ENCODE peak calls at places on chromosomes 16 and 17, in nine cellular contexts. S, E, P, I, Y, J, K, L and X are unnamed samples.

GRCh38 chr16:19400709-19401108 is 17.0 kb upstream of the TMC5 start:
- DNase-seq in S (no peak), E (no peak), P (no peak), I (no peak), Y (no peak), J (no peak), K (no peak), L (no peak), X (no peak)

GRCh38 chr17:1743094-1743452 is 402 bp downstream of the SERPINF2 start:
- DNase-seq in S (no peak), E (no peak), P (no peak), I (no peak), Y (no peak), J (no peak), K (no peak), L (no peak), X (no peak)

GRCh38 chr17:7747586-7747985 is 30.0 kb downstream of the DNAH2 start:
- DNase-seq in S (no peak), E (no peak), P (no peak), I (no peak), Y (no peak), J (no peak), K (no peak), L (no peak), X (no peak)

GRCh38 chr16:75541236-75541635 is 5.3 kb upstream of the CHST5 start:
- DNase-seq in S (no peak), E (no peak), P (no peak), I (no peak), Y (no peak), J (no peak), K (no peak), L (no peak), X (no peak)

GRCh38 chr17:38706625-38707298 is 1.7 kb downstream of the MLLT6 start:
- DNase-seq in S (no peak), E (no peak), P (no peak), I (no peak), Y (no peak), J (no peak), K (no peak), L (no peak), X (no peak)

GRCh38 chr16:29806096-29806579 is at the start of gene MAZ:
- DNase-seq in S (no peak), E (peak), P (no peak), I (peak), Y (no peak), J (no peak), K (peak), L (no peak), X (peak)

GRCh38 chr17:18025596-18026407 is 13.2 kb downstream of the ATPAF2 start:
- DNase-seq in S (peak), E (no peak), P (no peak), I (peak), Y (no peak), J (no peak), K (no peak), L (no peak), X (no peak)

GRCh38 chr17:83053021-83053778 is 26.2 kb upstream of the METRNL start:
- DNase-seq in S (no peak), E (peak), P (peak), I (peak), Y (peak), J (no peak), K (no peak), L (peak), X (no peak)

GRCh38 chr16:75060708-75061107 is 55.9 kb downstream of the LDHD start:
- DNase-seq in S (no peak), E (no peak), P (no peak), I (no peak), Y (no peak), J (no peak), K (no peak), L (no peak), X (no peak)

GRCh38 chr17:72376486-72377345 is 255.9 kb downstream of the SOX9 start:
- DNase-seq in S (no peak), E (no peak), P (no peak), I (no peak), Y (no peak), J (no peak), K (no peak), L (no peak), X (no peak)

DNA sequence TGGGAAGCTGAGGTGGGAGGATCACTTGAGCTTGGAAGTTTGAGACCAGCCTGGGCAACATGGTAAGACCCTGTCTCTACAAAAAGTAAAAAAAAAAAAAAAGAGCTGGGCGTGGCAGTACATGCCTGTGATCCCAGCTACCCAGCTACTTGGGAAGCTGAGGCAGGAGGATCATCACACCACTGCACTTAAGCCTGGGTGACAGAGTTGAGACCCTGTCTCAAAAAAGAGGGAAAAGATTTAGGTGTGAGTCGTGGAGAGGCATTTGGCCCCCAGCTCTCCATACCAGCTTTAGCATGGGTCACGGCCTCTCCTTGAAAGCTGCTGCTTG is 19.1 kb downstream of the ST6GALNAC2 start:
- DNase-seq in S (no peak), E (no peak), P (no peak), I (no peak), Y (no peak), J (no peak), K (no peak), L (no peak), X (no peak)
- H3K27ac ChIP-seq in S (peak), E (no peak), P (no peak), I (no peak), Y (no peak), J (no peak), K (peak), L (no peak), X (peak)

DNA sequence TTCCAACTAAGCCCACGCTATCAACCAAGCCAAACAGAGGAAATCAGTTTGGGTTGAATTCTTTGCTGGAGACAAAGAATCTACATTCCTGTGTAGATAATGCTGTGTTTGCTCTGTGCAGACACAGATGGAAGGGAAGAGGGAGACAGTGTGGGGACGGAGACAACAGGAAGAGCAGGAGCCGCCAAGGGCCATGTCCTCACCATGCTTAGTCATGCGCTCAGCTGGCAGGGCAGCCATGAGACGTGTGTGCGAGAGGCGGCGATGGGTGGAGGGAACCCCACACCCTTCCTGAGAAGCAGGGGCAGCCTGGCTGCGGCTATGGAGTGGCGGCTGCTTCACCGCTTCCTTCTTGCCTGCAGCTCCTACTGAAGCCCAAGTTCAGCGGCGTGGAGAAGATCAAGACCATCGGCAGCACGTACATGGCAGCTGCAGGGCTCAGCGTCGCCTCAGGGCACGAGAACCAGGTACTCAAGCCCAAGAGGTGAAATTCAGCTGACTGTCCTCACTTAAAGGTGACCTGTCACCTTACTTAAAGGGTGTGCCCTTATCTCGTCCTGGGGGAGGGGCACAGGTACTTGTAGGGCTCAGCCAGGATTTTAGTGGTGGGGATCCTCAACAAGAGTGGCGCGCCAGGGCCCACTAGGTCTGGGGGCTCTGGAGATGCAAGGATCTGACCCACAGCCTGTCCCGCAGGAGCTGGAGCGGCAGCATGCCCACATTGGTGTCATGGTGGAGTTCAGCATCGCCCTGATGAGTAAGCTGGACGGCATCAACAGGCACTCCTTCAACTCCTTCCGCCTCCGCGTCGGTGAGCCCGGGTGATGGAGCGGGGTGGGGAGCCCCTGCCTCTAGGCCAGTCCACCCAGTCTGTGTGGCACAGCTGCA is 47.5 kb downstream of the ADCY7 start:
- DNase-seq in S (no peak), E (no peak), P (peak), I (peak), Y (peak), J (peak), K (no peak), L (peak), X (no peak)
- H3K27ac ChIP-seq in S (no peak), E (no peak), P (no peak), I (peak), Y (peak), J (peak), K (no peak), L (peak), X (no peak)

GRCh38 chr16:51731160-51731559 is 580.1 kb upstream of the SALL1 start:
- DNase-seq in S (no peak), E (no peak), P (no peak), I (no peak), Y (no peak), J (no peak), K (no peak), L (no peak), X (no peak)

GRCh38 chr16:51734220-51734619 is 583.1 kb upstream of the SALL1 start:
- DNase-seq in S (no peak), E (no peak), P (no peak), I (no peak), Y (no peak), J (no peak), K (no peak), L (no peak), X (no peak)
- H3K27ac ChIP-seq in S (no peak), E (no peak), P (no peak), I (no peak), Y (no peak), J (no peak), K (no peak), L (no peak), X (no peak)

GRCh38 chr17:74865504-74866197 is 6.0 kb upstream of the GRIN2C start:
- DNase-seq in S (no peak), E (no peak), P (no peak), I (no peak), Y (no peak), J (no peak), K (no peak), L (peak), X (no peak)

GRCh38 chr17:74863420-74864296 is 4.0 kb upstream of the GRIN2C start:
- DNase-seq in S (no peak), E (no peak), P (no peak), I (no peak), Y (no peak), J (no peak), K (no peak), L (no peak), X (no peak)

GRCh38 chr17:74864297-74864865 is 4.7 kb upstream of the GRIN2C start:
- DNase-seq in S (no peak), E (no peak), P (no peak), I (no peak), Y (no peak), J (no peak), K (no peak), L (no peak), X (no peak)

GRCh38 chr17:74866198-74866835 is 6.5 kb downstream of the FDXR start:
- DNase-seq in S (no peak), E (no peak), P (no peak), I (no peak), Y (no peak), J (no peak), K (no peak), L (no peak), X (no peak)

DNA sequence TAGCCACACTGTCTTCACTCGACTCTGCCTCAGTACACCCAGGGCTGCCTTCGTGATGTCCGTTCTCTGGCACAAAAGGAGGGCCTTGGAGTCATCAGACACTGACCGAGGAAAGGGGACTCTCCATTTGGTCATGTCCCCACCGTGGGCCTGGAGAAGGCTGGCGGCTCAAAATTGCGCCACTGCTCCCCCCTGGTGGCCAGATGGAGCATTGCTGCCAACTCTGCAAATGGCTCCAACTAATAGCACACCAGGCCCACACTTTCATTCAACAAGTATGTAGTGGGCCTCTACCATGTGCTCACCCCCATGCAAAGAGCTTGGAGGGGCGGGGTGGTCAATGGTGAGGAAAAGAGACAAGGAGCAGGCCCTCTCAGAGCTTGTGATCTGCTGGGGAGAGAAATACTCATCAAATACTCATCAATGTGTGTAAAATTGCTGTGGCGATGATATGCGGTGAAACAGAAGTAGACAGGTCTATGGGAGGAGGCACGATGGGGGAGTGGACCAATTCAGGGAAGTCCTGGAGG is 5.2 kb upstream of the GRIN2C start:
- DNase-seq in S (no peak), E (peak), P (peak), I (peak), Y (peak), J (peak), K (peak), L (peak), X (no peak)
- H3K27ac ChIP-seq in S (no peak), E (no peak), P (no peak), I (no peak), Y (no peak), J (no peak), K (peak), L (no peak), X (no peak)